ENCODE peak calls at places on chromosomes 12 and 14, in five cellular contexts. D, C, P, J and A are unnamed samples.
A peak's percentile ranks its signal among the peaks of the same experiment; 100 is the strongest.

GRCh38 chr12:6215932-6216494 is 15.8 kb downstream of the CD9 start:
- DNase-seq in D (no peak), C (peak; percentile 96), P (no peak), J (peak; percentile 86), A (peak; percentile 97)

GRCh38 chr12:27667540-27667939 is 28.7 kb upstream of the REP15 start:
- DNase-seq in D (no peak), C (no peak), P (no peak), J (peak; percentile 76), A (no peak)

GRCh38 chr14:96793547-96793946 is 3.6 kb upstream of the VRK1 start:
- DNase-seq in D (no peak), C (no peak), P (no peak), J (no peak), A (peak; percentile 13)

GRCh38 chr12:80709811-80710726 is 2.6 kb downstream of the MYF6 start:
- DNase-seq in D (no peak), C (peak; percentile 27), P (no peak), J (no peak), A (no peak)

GRCh38 chr14:76376001-76376404 is at the start of gene ESRRB:
- DNase-seq in D (no peak), C (peak; percentile 26), P (no peak), J (no peak), A (peak; percentile 7)

GRCh38 chr12:59977779-59978178 is 381.9 kb downstream of the SLC16A7 start:
- DNase-seq in D (no peak), C (no peak), P (no peak), J (no peak), A (no peak)

GRCh38 chr14:75884198-75884611 is 97.6 kb downstream of the TGFB3 start:
- DNase-seq in D (no peak), C (no peak), P (no peak), J (peak; percentile 81), A (no peak)

GRCh38 chr12:99810718-99811593 is 163.4 kb downstream of the GARIN6 start:
- DNase-seq in D (peak; percentile 64), C (peak; percentile 57), P (no peak), J (no peak), A (peak; percentile 84)

GRCh38 chr12:90572778-90573177 is 382.2 kb downstream of the CCER1 start:
- DNase-seq in D (peak; percentile 46), C (no peak), P (no peak), J (no peak), A (peak; percentile 3)

GRCh38 chr14:61260939-61261776 is 20.0 kb downstream of the TMEM30B start:
- DNase-seq in D (peak; percentile 42), C (peak; percentile 47), P (no peak), J (peak; percentile 78), A (no peak)

GRCh38 chr14:75399819-75400678 is 27.8 kb upstream of the JDP2 start:
- DNase-seq in D (peak; percentile 100), C (peak; percentile 49), P (no peak), J (no peak), A (peak; percentile 99)

GRCh38 chr14:53630336-53630735 is 326.3 kb downstream of the BMP4 start:
- DNase-seq in D (peak; percentile 92), C (no peak), P (no peak), J (no peak), A (no peak)

GRCh38 chr12:97426485-97427116 is 36.0 kb upstream of the RMST start:
- DNase-seq in D (no peak), C (no peak), P (no peak), J (no peak), A (peak; percentile 13)

GRCh38 chr12:77894548-77894947 is 63.9 kb downstream of the NAV3 start:
- DNase-seq in D (no peak), C (no peak), P (no peak), J (no peak), A (no peak)

GRCh38 chr12:64691227-64691792 is 67.9 kb downstream of the GNS start:
- DNase-seq in D (no peak), C (no peak), P (no peak), J (no peak), A (no peak)

GRCh38 chr14:94391284-94391914 is 3.0 kb upstream of the SERPINA1 start:
- DNase-seq in D (no peak), C (no peak), P (no peak), J (no peak), A (no peak)

GRCh38 chr12:752673-753400 is 458 bp downstream of the WNK1 start:
- DNase-seq in D (peak; percentile 38), C (peak; percentile 66), P (no peak), J (no peak), A (no peak)

GRCh38 chr12:23238190-23238589 is 613.2 kb downstream of the ETNK1 start:
- DNase-seq in D (no peak), C (no peak), P (no peak), J (no peak), A (no peak)

GRCh38 chr12:3152892-3153291 is 75.7 kb downstream of the TSPAN9 start:
- DNase-seq in D (peak; percentile 17), C (no peak), P (no peak), J (no peak), A (no peak)

GRCh38 chr14:104297721-104298401 is 159.5 kb downstream of the KIF26A start:
- DNase-seq in D (no peak), C (no peak), P (no peak), J (no peak), A (no peak)

GRCh38 chr14:46048127-46048526 is 603.5 kb downstream of the RPL10L start:
- DNase-seq in D (no peak), C (peak; percentile 35), P (no peak), J (no peak), A (peak; percentile 27)

GRCh38 chr14:56694609-56695008 is 115.0 kb downstream of the TMEM260 start:
- DNase-seq in D (no peak), C (no peak), P (no peak), J (no peak), A (no peak)

GRCh38 chr12:57151741-57152407 is 4.5 kb upstream of the LRP1-AS start:
- DNase-seq in D (no peak), C (no peak), P (no peak), J (peak; percentile 78), A (no peak)

GRCh38 chr12:52267699-52268098 is 6.7 kb upstream of the KRT86 start:
- DNase-seq in D (no peak), C (no peak), P (no peak), J (no peak), A (no peak)

GRCh38 chr14:38250316-38250715 is 5.6 kb downstream of the CLEC14A start:
- DNase-seq in D (no peak), C (no peak), P (no peak), J (no peak), A (no peak)